ENCODE peak calls at places on chromosomes 2 and 18, in seven cellular contexts. A is KBM-7; S is NCI-H460; B is HT1080; V is stimulated activated CD8-positive, alpha-beta memory T cell treated with anti-CD3 and anti-CD28 coated beads, Interleukin-12 subunit alpha, Interleukin-12 subunit beta, amount 100 ng/mL, for 1 hour; W is stimulated activated CD4-positive, alpha-beta T cell treated with anti-CD3 and anti-CD28 coated beads, Interleukin-1b, Interleukin-23, amount 100 ng/mL, for 48 hours; Y is NCI-H2171. C is an unnamed sample.

GRCh38 chr2:14903709-14904374 is 271.3 kb downstream of the LRATD1 start:
- DNase-seq in A (peak; percentile 88), S (peak; percentile 26), B (peak; percentile 54), V (no peak), W (peak; percentile 67), Y (no peak), C (no peak)

GRCh38 chr2:201546576-201546975 is 95.0 kb downstream of the STRADB start:
- DNase-seq in A (no peak), S (no peak), B (peak; percentile 36), V (no peak), W (no peak), Y (no peak), C (peak; percentile 7)

GRCh38 chr2:6820903-6821584 is 44.7 kb downstream of the CMPK2 start:
- DNase-seq in A (no peak), S (no peak), B (no peak), V (no peak), W (no peak), Y (no peak), C (no peak)

GRCh38 chr2:12083081-12083569 is 336.7 kb downstream of the LPIN1 start:
- DNase-seq in A (no peak), S (no peak), B (no peak), V (no peak), W (no peak), Y (peak; percentile 26), C (no peak)

GRCh38 chr2:37189452-37190153 is 1.1 kb upstream of the SULT6B1 start:
- DNase-seq in A (peak; percentile 21), S (peak; percentile 88), B (peak; percentile 93), V (no peak), W (no peak), Y (no peak), C (peak; percentile 86)

GRCh38 chr2:64023485-64024258 is 4.4 kb upstream of the VPS54 start:
- DNase-seq in A (no peak), S (no peak), B (no peak), V (no peak), W (no peak), Y (no peak), C (no peak)

GRCh38 chr2:105641389-105641811 is 103.3 kb upstream of the NCK2 start:
- DNase-seq in A (no peak), S (no peak), B (no peak), V (no peak), W (no peak), Y (no peak), C (peak; percentile 69)

GRCh38 chr18:69401475-69402218 is 959 bp downstream of the DOK6 start:
- DNase-seq in A (no peak), S (no peak), B (no peak), V (no peak), W (no peak), Y (no peak), C (no peak)

GRCh38 chr18:24071779-24072178 is 57.2 kb downstream of the TTC39C start:
- DNase-seq in A (no peak), S (no peak), B (no peak), V (no peak), W (no peak), Y (no peak), C (no peak)

GRCh38 chr18:76823574-76823973 is 1.2 kb downstream of the ZNF236 start:
- DNase-seq in A (peak; percentile 63), S (peak; percentile 15), B (no peak), V (no peak), W (peak; percentile 4), Y (no peak), C (no peak)

GRCh38 chr18:23301971-23302370 is 151.1 kb upstream of the RIOK3 start:
- DNase-seq in A (no peak), S (no peak), B (no peak), V (no peak), W (no peak), Y (peak; percentile 74), C (no peak)

GRCh38 chr2:237627463-237628321 is at the start of gene LRRFIP1:
- DNase-seq in A (no peak), S (no peak), B (no peak), V (no peak), W (no peak), Y (no peak), C (peak; percentile 52)

GRCh38 chr18:59912007-59912550 is 12.3 kb downstream of the PMAIP1 start:
- DNase-seq in A (no peak), S (no peak), B (no peak), V (no peak), W (no peak), Y (no peak), C (no peak)

GRCh38 chr2:51103205-51103604 is 71.3 kb upstream of the NRXN1 start:
- DNase-seq in A (no peak), S (no peak), B (peak; percentile 87), V (no peak), W (no peak), Y (no peak), C (peak; percentile 5)

GRCh38 chr2:112881217-112882000 is 29.6 kb upstream of the IL37 start:
- DNase-seq in A (peak; percentile 87), S (no peak), B (peak; percentile 97), V (no peak), W (peak; percentile 39), Y (no peak), C (peak; percentile 99)

GRCh38 chr2:50535971-50536759 is 495.8 kb downstream of the NRXN1 start:
- DNase-seq in A (peak; percentile 56), S (peak; percentile 25), B (peak; percentile 51), V (no peak), W (no peak), Y (peak; percentile 89), C (peak; percentile 1)

GRCh38 chr18:57438669-57439616 is 3.8 kb downstream of the ONECUT2 start:
- DNase-seq in A (peak; percentile 43), S (no peak), B (no peak), V (no peak), W (no peak), Y (no peak), C (no peak)

GRCh38 chr2:9666306-9666705 is 35.5 kb upstream of the YWHAQ start:
- DNase-seq in A (no peak), S (no peak), B (peak; percentile 63), V (no peak), W (no peak), Y (no peak), C (peak; percentile 90)

GRCh38 chr18:31438402-31438801 is 9.1 kb upstream of the DSG3 start:
- DNase-seq in A (no peak), S (no peak), B (no peak), V (no peak), W (no peak), Y (no peak), C (no peak)

GRCh38 chr2:240594511-240595380 is 8.2 kb downstream of the CAPN10 start:
- DNase-seq in A (no peak), S (no peak), B (no peak), V (no peak), W (no peak), Y (no peak), C (no peak)

GRCh38 chr2:148794558-148794957 is 80.5 kb upstream of the KIF5C start:
- DNase-seq in A (no peak), S (no peak), B (peak; percentile 51), V (no peak), W (no peak), Y (no peak), C (peak; percentile 11)

GRCh38 chr18:57846258-57846657 is 43.1 kb upstream of the ATP8B1 start:
- DNase-seq in A (no peak), S (peak; percentile 44), B (peak; percentile 82), V (no peak), W (no peak), Y (no peak), C (peak; percentile 93)

GRCh38 chr2:114507744-114508143 is 65.3 kb downstream of the DPP10 start:
- DNase-seq in A (no peak), S (no peak), B (no peak), V (no peak), W (no peak), Y (no peak), C (no peak)

GRCh38 chr2:179454443-179455218 is 190.0 kb upstream of the SESTD1 start:
- DNase-seq in A (no peak), S (no peak), B (peak; percentile 95), V (no peak), W (no peak), Y (no peak), C (peak; percentile 91)

GRCh38 chr18:79884963-79885728 is 66.3 kb downstream of the SLC66A2 start:
- DNase-seq in A (no peak), S (no peak), B (no peak), V (no peak), W (no peak), Y (no peak), C (no peak)

GRCh38 chr2:230914886-230915285 is 10.2 kb downstream of the GPR55 start:
- DNase-seq in A (no peak), S (no peak), B (no peak), V (no peak), W (no peak), Y (no peak), C (no peak)

C was measured in RPMI7951.